ENCODE peak calls at places on chromosomes 7 and 10, in six cellular contexts. Q is ovary, O is dorsolateral prefrontal cortex, U is lower lobe of right lung, D is aorta, W is HAP-1. K is an unnamed sample. For H3K27me3, the result is how much of the 10 kb centered on the place peaks cover.

GRCh38 chr10:3132036-3133025 is 40.3 kb downstream of the PITRM1 start:
- DNase-seq in U (no peak), Q (no peak), W (no peak), D (peak), O (no peak), K (no peak)

GRCh38 chr10:26524161-26524831 is 86.2 kb downstream of the APBB1IP start:
- DNase-seq in Q (no peak), D (no peak), O (no peak), U (no peak), W (no peak), K (no peak)

GRCh38 chr7:81769891-81770818 is at the start of gene HGF:
- DNase-seq in U (peak), D (peak), O (peak), Q (peak), W (peak), K (peak)

GRCh38 chr10:102367441-102367840 is 28.1 kb upstream of the NFKB2 start:
- DNase-seq in U (no peak), W (no peak), O (no peak), D (no peak), Q (no peak), K (no peak)

GRCh38 chr7:38311329-38311937 is 38.0 kb upstream of the TARP start:
- DNase-seq in U (peak), W (peak), D (peak), Q (no peak), O (no peak), K (peak)

GRCh38 chr7:15561840-15562239 is at the start of gene AGMO:
- DNase-seq in Q (peak), O (peak), U (no peak), D (peak), W (peak), K (peak)

GRCh38 chr10:89115876-89116627 is 91.1 kb downstream of the CH25H start:
- DNase-seq in W (no peak), D (no peak), Q (no peak), O (no peak), U (no peak), K (no peak)

GRCh38 chr10:5643356-5643755 is 23.0 kb downstream of the ASB13 start:
- DNase-seq in W (no peak), O (no peak), U (no peak), D (no peak), Q (no peak), K (no peak)

GRCh38 chr10:33559105-33559504 is 224.6 kb upstream of the NRP1 start:
- DNase-seq in W (no peak), O (no peak), U (no peak), Q (no peak), D (no peak), K (no peak)

GRCh38 chr10:86651021-86651471 is 3.3 kb upstream of the OPN4 start:
- DNase-seq in W (no peak), D (peak), O (no peak), U (no peak), Q (no peak), K (no peak)

GRCh38 chr10:93180402-93181040 is 106.8 kb downstream of the CYP26A1 start:
- DNase-seq in W (no peak), Q (peak), O (no peak), D (peak), U (no peak), K (peak)

GRCh38 chr10:89337493-89337892 is 9.7 kb downstream of the IFIT3 start:
- DNase-seq in Q (no peak), W (no peak), U (no peak), D (no peak), O (no peak), K (no peak)

GRCh38 chr7:90455163-90456030 is 14.0 kb upstream of the PTTG1IP2 start:
- DNase-seq in Q (no peak), O (no peak), U (no peak), W (peak), D (no peak), K (no peak)

GRCh38 chr7:43110790-43111362 is 1.6 kb upstream of the HECW1 start:
- DNase-seq in U (no peak), Q (no peak), D (no peak), O (no peak), W (no peak), K (no peak)

GRCh38 chr7:99624487-99624886 is 7.7 kb downstream of the ZSCAN25 start:
- DNase-seq in O (no peak), Q (no peak), D (no peak), W (no peak), U (no peak), K (no peak)

GRCh38 chr7:46494026-46494425 is 573.0 kb upstream of the IGFBP3 start:
- DNase-seq in Q (no peak), W (no peak), D (no peak), O (no peak), U (no peak), K (no peak)

GRCh38 chr7:70634610-70635068 is 497.3 kb upstream of the GALNT17 start:
- DNase-seq in Q (no peak), D (no peak), O (no peak), U (no peak), W (no peak), K (no peak)

GRCh38 chr7:22480523-22481075 is 19.4 kb downstream of the STEAP1B start:
- DNase-seq in O (no peak), W (no peak), Q (no peak), U (no peak), D (no peak), K (no peak)

GRCh38 chr10:36903040-36903439 is 222.4 kb upstream of the ANKRD30A start:
- DNase-seq in Q (no peak), D (no peak), U (no peak), W (no peak), O (no peak), K (no peak)

GRCh38 chr10:129848571-129849451 is 115.3 kb downstream of the EBF3 start:
- DNase-seq in Q (no peak), W (no peak), O (no peak), U (no peak), D (peak), K (no peak)

GRCh38 chr7:155531686-155532085 is 14.7 kb downstream of the CNPY1 start:
- DNase-seq in D (peak), Q (no peak), W (no peak), O (no peak), U (no peak), K (no peak)

GRCh38 chr7:4226166-4226857 is 455.8 kb upstream of the FOXK1 start:
- DNase-seq in U (no peak), O (no peak), D (peak), W (no peak), Q (no peak), K (no peak)

GRCh38 chr10:96752380-96752779 is 32.1 kb upstream of the PIK3AP1 start:
- DNase-seq in D (no peak), U (no peak), Q (no peak), O (no peak), W (no peak), K (no peak)

GRCh38 chr7:151813445-151813844 is 63.5 kb downstream of the PRKAG2 start:
- DNase-seq in U (peak), O (peak), D (no peak), Q (no peak), W (no peak), K (no peak)
- H3K27me3 ChIP-seq in U (under half), O (under half), D (under half), Q (under half), W (under half), K (under half)

GRCh38 chr7:44798649-44799275 is 2.3 kb downstream of the PPIA start:
- DNase-seq in O (no peak), Q (no peak), W (no peak), U (no peak), D (no peak), K (no peak)

GRCh38 chr7:44793919-44794715 is 2.4 kb upstream of the PPIA start:
- DNase-seq in O (no peak), W (no peak), U (no peak), Q (no peak), D (no peak), K (no peak)

GRCh38 chr7:44796034-44796503 is 412 bp upstream of the PPIA start:
- DNase-seq in D (no peak), Q (no peak), U (no peak), W (no peak), O (no peak), K (no peak)

GRCh38 chr7:44797329-44798258 is 1.1 kb downstream of the PPIA start:
- DNase-seq in D (peak), O (peak), W (peak), U (peak), Q (peak), K (peak)

DNA sequence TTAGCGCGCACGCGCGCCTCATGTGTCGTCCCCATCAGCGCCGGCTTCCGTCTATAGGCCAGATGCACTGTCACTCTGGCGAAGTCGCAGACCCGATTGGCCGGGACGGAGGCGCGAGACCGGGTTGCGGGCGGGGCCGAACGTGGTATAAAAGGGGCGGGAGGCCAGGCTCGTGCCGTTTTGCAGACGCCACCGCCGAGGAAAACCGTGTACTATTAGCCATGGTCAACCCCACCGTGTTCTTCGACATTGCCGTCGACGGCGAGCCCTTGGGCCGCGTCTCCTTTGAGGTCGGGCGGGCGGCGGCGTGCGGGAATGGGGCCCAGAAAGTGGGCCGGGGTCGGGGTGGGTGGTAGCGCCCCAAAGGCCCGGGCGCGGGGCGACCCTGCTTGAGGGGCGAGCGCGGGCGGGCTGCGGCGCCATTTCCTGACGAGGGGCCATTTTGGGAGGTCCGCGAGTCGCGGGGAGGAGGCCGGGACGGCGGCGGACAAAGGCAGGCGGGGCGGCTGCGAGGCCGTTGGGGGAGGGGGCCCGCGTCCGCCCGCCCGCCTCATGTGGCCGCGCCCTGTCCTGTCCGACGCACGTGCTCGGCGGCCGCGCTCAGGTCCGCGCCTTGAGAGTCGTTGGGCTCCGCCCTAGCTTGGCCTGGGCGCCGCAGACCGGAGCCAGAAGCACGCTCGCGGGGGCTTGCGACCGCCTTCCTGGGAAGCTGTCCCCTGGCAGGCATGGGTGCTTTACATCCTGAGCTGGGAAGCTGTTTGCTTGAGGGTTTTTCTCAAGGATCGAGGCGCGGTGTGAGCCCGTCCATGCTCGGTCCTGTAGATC is at the start of gene PPIA:
- DNase-seq in U (peak), D (peak), Q (peak), W (peak), O (peak), K (peak)
- H3K4me3 ChIP-seq in U (peak), D (peak), Q (peak), W (peak), O (peak), K (peak)

DNA sequence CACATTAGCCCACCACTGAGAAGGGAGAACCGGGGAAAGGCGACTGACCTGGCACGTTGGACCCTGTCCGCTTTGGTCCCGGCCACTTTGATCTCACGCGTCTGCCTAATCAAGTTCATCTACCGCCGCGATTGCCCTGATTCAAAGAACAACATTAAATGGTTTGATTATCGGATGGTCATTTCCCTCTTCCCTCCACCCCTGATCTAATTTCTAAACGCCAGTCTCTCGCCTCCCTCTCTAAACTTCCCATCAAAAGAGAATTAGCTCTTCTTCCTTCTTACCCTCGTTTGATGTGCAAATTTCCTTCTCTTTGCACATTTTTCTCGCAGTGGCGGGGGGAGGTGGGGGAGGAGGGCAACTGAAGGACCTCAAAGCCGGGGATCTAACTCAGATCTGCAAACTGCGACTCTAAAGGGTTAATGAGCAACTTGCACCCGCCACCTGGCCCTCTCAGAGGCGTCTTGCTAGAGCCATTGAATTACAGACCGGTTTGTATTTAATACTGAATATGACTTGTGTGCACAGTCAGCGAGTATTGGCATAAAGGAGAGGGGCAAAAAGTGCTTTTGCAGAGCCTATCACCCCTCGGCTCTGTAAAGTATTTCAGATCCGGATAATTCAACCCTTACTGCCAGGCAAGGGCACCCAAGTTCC is 603 bp upstream of the DKK1 start:
- DNase-seq in Q (no peak), O (no peak), D (no peak), U (no peak), W (peak), K (peak)
- H3K27me3 ChIP-seq in Q (under half), O (under half), D (under half), U (under half), W (under half), K (under half)

DNA sequence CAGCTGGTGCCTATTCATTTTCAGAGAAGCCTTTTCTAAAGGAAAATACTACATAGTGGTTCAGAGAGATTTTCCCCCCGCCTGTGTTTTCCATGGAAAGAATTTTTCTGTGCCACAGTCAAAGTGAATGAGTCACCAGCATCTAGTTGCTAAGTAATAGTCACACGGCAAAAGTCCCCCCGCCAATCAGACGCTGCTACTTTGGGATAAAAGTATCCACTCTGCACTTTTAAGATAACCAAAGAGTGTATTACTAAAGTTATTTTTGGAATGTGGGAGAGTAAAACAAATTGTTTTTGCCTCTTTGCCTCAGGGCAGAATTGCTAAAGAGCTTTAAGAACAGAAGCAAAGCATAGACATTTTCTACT is 23.5 kb downstream of the ABLIM1 start:
- DNase-seq in D (peak), W (peak), O (no peak), U (peak), Q (peak), K (peak)
- H3K4me3 ChIP-seq in D (no peak), W (no peak), O (no peak), U (no peak), Q (no peak), K (no peak)

K was measured in psoas muscle.